ENCODE peak calls at places on chromosomes 2 and 18, in five cellular contexts. O is foreskin keratinocyte, Y is WTC11, Z is lower lobe of right lung, Q is left ventricle myocardium inferior. B is an unnamed sample.

GRCh38 chr2:20071397-20072383 is 20.3 kb upstream of the LAPTM4A start:
- DNase-seq in O (peak), Y (no peak), Z (no peak), Q (peak), B (no peak)

GRCh38 chr2:4898706-4899105 is 793.5 kb upstream of the SOX11 start:
- DNase-seq in O (peak), Y (no peak), Z (no peak), Q (no peak), B (no peak)

GRCh38 chr18:27808678-27809077 is 368.3 kb downstream of the CDH2 start:
- DNase-seq in O (no peak), Y (no peak), Z (no peak), Q (no peak), B (no peak)

GRCh38 chr2:4791488-4791887 is 900.7 kb upstream of the SOX11 start:
- DNase-seq in O (no peak), Y (no peak), Z (no peak), Q (no peak), B (no peak)

GRCh38 chr2:199223791-199224190 is 233.9 kb downstream of the SATB2 start:
- DNase-seq in O (peak), Y (no peak), Z (no peak), Q (no peak), B (no peak)

GRCh38 chr2:25845843-25846505 is 32.3 kb downstream of the ASXL2 start:
- DNase-seq in O (no peak), Y (no peak), Z (no peak), Q (no peak), B (no peak)

GRCh38 chr18:29779096-29779495 is 1263.4 kb downstream of the DSC3 start:
- DNase-seq in O (no peak), Y (no peak), Z (no peak), Q (no peak), B (no peak)

GRCh38 chr18:46477425-46478011 is 179.5 kb downstream of the LOXHD1 start:
- DNase-seq in O (no peak), Y (no peak), Z (no peak), Q (no peak), B (no peak)

GRCh38 chr2:121721926-121722325 is 14.7 kb downstream of the NIFK start:
- DNase-seq in O (peak), Y (no peak), Z (no peak), Q (no peak), B (no peak)

GRCh38 chr18:55685638-55686037 is 97.6 kb upstream of the TCF4 start:
- DNase-seq in O (peak), Y (no peak), Z (no peak), Q (no peak), B (no peak)

GRCh38 chr2:46082531-46083485 is 214.4 kb upstream of the EPAS1 start:
- DNase-seq in O (no peak), Y (no peak), Z (no peak), Q (peak), B (no peak)

GRCh38 chr18:75489493-75490190 is 62.1 kb upstream of the SMIM21 start:
- DNase-seq in O (peak), Y (no peak), Z (no peak), Q (no peak), B (no peak)

GRCh38 chr2:43133708-43134570 is 92.5 kb downstream of the ZFP36L2 start:
- DNase-seq in O (no peak), Y (no peak), Z (peak), Q (no peak), B (no peak)

GRCh38 chr2:120660771-120661459 is 74.8 kb upstream of the GLI2 start:
- DNase-seq in O (no peak), Y (no peak), Z (no peak), Q (no peak), B (no peak)

GRCh38 chr2:25145803-25146202 is 22.6 kb downstream of the POMC start:
- DNase-seq in O (no peak), Y (no peak), Z (no peak), Q (no peak), B (no peak)

GRCh38 chr18:52311331-52311730 is 28.7 kb upstream of the DCC start:
- DNase-seq in O (peak), Y (no peak), Z (no peak), Q (no peak), B (no peak)

GRCh38 chr2:105235388-105236059 is 6.0 kb upstream of the GPR45 start:
- DNase-seq in O (peak), Y (peak), Z (peak), Q (peak), B (peak)

GRCh38 chr18:74310411-74310810 is 5.2 kb upstream of the C18orf63 start:
- DNase-seq in O (no peak), Y (no peak), Z (no peak), Q (no peak), B (no peak)

GRCh38 chr2:117123362-117123761 is 691.1 kb upstream of the DDX18 start:
- DNase-seq in O (no peak), Y (no peak), Z (no peak), Q (no peak), B (no peak)

GRCh38 chr2:62216616-62217015 is 20.7 kb downstream of the B3GNT2 start:
- DNase-seq in O (no peak), Y (no peak), Z (no peak), Q (no peak), B (no peak)

GRCh38 chr18:8781671-8782070 is 76.3 kb downstream of the MTCL1 start:
- DNase-seq in O (no peak), Y (no peak), Z (no peak), Q (no peak), B (no peak)

GRCh38 chr2:74617123-74617522 is 31.0 kb downstream of the M1AP start:
- DNase-seq in O (peak), Y (no peak), Z (no peak), Q (no peak), B (no peak)

GRCh38 chr18:80185545-80185944 is 61.8 kb downstream of the PARD6G start:
- DNase-seq in O (no peak), Y (no peak), Z (no peak), Q (no peak), B (no peak)

GRCh38 chr2:103132536-103133217 is 370.8 kb downstream of the TMEM182 start:
- DNase-seq in O (no peak), Y (no peak), Z (no peak), Q (no peak), B (no peak)

GRCh38 chr2:106030287-106031268 is 163.5 kb downstream of the UXS1 start:
- DNase-seq in O (peak), Y (no peak), Z (no peak), Q (peak), B (no peak)

GRCh38 chr2:84833481-84834150 is 47.3 kb downstream of the TRABD2A start:
- DNase-seq in O (no peak), Y (no peak), Z (no peak), Q (no peak), B (no peak)

GRCh38 chr2:84838434-84839145 is 42.3 kb downstream of the TRABD2A start:
- DNase-seq in O (no peak), Y (no peak), Z (no peak), Q (no peak), B (no peak)

GRCh38 chr2:84832772-84833461 is 48.0 kb downstream of the TRABD2A start:
- DNase-seq in O (no peak), Y (no peak), Z (peak), Q (peak), B (no peak)

GRCh38 chr2:84839851-84840250 is 41.0 kb downstream of the TRABD2A start:
- DNase-seq in O (no peak), Y (no peak), Z (no peak), Q (no peak), B (no peak)

GRCh38 chr2:84836215-84836614 is 44.7 kb downstream of the TRABD2A start:
- DNase-seq in O (no peak), Y (no peak), Z (no peak), Q (no peak), B (no peak)
- TF ChIP-seq CTCF in O (no peak), Y (no peak), Z (no peak), Q (no peak), B (no peak)

GRCh38 chr2:29632018-29632417 is 289.4 kb downstream of the ALK start:
- DNase-seq in O (peak), Y (no peak), Z (no peak), Q (no peak), B (no peak)
- TF ChIP-seq CTCF in O (no peak), Y (no peak), Z (no peak), Q (no peak), B (no peak)

DNA sequence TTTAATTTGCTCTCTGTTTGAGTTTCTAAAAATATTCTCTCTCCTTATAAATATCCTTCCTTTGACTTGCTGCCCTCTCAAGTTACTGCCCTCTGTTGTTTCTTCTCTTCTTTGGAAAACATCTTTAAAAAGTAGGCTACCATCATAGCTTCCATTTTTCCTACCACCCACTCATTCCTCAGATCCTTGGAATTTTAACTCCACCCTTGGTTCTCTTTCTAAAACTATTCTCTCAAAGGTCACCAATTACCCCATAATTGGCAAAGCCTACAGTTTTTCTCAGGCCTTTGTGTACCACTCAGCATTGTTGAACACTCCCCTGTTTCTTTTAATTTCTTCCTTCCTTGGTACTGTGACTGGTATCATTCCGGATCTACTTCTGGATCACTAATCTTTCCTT is 43.0 kb upstream of the ITGAV start:
- DNase-seq in O (no peak), Y (no peak), Z (no peak), Q (no peak), B (no peak)
- TF ChIP-seq CTCF in O (no peak), Y (no peak), Z (no peak), Q (no peak), B (no peak)

GRCh38 chr18:78073275-78073674 is 823.6 kb downstream of the GALR1 start:
- DNase-seq in O (no peak), Y (no peak), Z (no peak), Q (no peak), B (no peak)
- TF ChIP-seq CTCF in O (no peak), Y (no peak), Z (peak), Q (peak), B (peak)